ENCODE peak calls at places on chromosomes 2 and 18, in five cellular contexts. One of them, this sample, is unnamed.

GRCh38 chr2:15750433-15750814 is 158.8 kb downstream of the DDX1 start:
- DNase-seq in DMS153: no peak
- DNase-seq in activated T-helper 1 cell treated with Interleukin-2 at 50 U/mL for 16 hours: no peak
- DNase-seq in activated effector memory CD4-positive, alpha-beta T cell treated with Interleukin-2 at 50 U/mL for 16 hours: no peak
- DNase-seq in kidney tubule cell: no peak
- DNase-seq in this sample: no peak

GRCh38 chr2:212595036-212595654 is 56.5 kb upstream of the ERBB4 start:
- DNase-seq in DMS153: peak
- DNase-seq in activated T-helper 1 cell treated with Interleukin-2 at 50 U/mL for 16 hours: no peak
- DNase-seq in activated effector memory CD4-positive, alpha-beta T cell treated with Interleukin-2 at 50 U/mL for 16 hours: no peak
- DNase-seq in kidney tubule cell: peak
- DNase-seq in this sample: no peak

GRCh38 chr2:193885419-193885818 is 1690.7 kb upstream of the TMEFF2 start:
- DNase-seq in DMS153: no peak
- DNase-seq in activated T-helper 1 cell treated with Interleukin-2 at 50 U/mL for 16 hours: no peak
- DNase-seq in activated effector memory CD4-positive, alpha-beta T cell treated with Interleukin-2 at 50 U/mL for 16 hours: no peak
- DNase-seq in kidney tubule cell: no peak
- DNase-seq in this sample: no peak

GRCh38 chr18:21191596-21192307 is 50.3 kb upstream of the GREB1L start:
- DNase-seq in DMS153: peak
- DNase-seq in activated T-helper 1 cell treated with Interleukin-2 at 50 U/mL for 16 hours: no peak
- DNase-seq in activated effector memory CD4-positive, alpha-beta T cell treated with Interleukin-2 at 50 U/mL for 16 hours: no peak
- DNase-seq in kidney tubule cell: peak
- DNase-seq in this sample: no peak

GRCh38 chr2:133717497-133717896 is 149.2 kb upstream of the NCKAP5 start:
- DNase-seq in DMS153: no peak
- DNase-seq in activated T-helper 1 cell treated with Interleukin-2 at 50 U/mL for 16 hours: no peak
- DNase-seq in activated effector memory CD4-positive, alpha-beta T cell treated with Interleukin-2 at 50 U/mL for 16 hours: no peak
- DNase-seq in kidney tubule cell: no peak
- DNase-seq in this sample: no peak

GRCh38 chr2:31079665-31080064 is 58.6 kb downstream of the GALNT14 start:
- DNase-seq in DMS153: no peak
- DNase-seq in activated T-helper 1 cell treated with Interleukin-2 at 50 U/mL for 16 hours: no peak
- DNase-seq in activated effector memory CD4-positive, alpha-beta T cell treated with Interleukin-2 at 50 U/mL for 16 hours: no peak
- DNase-seq in kidney tubule cell: no peak
- DNase-seq in this sample: no peak

GRCh38 chr2:100274076-100274475 is 48.2 kb downstream of the LONRF2 start:
- DNase-seq in DMS153: no peak
- DNase-seq in activated T-helper 1 cell treated with Interleukin-2 at 50 U/mL for 16 hours: no peak
- DNase-seq in activated effector memory CD4-positive, alpha-beta T cell treated with Interleukin-2 at 50 U/mL for 16 hours: no peak
- DNase-seq in kidney tubule cell: no peak
- DNase-seq in this sample: no peak

GRCh38 chr2:188303363-188304031 is 11.8 kb downstream of the GULP1 start:
- DNase-seq in DMS153: no peak
- DNase-seq in activated T-helper 1 cell treated with Interleukin-2 at 50 U/mL for 16 hours: no peak
- DNase-seq in activated effector memory CD4-positive, alpha-beta T cell treated with Interleukin-2 at 50 U/mL for 16 hours: no peak
- DNase-seq in kidney tubule cell: peak
- DNase-seq in this sample: no peak

GRCh38 chr18:67525328-67526110 is 9.0 kb upstream of the DSEL start:
- DNase-seq in DMS153: no peak
- DNase-seq in activated T-helper 1 cell treated with Interleukin-2 at 50 U/mL for 16 hours: no peak
- DNase-seq in activated effector memory CD4-positive, alpha-beta T cell treated with Interleukin-2 at 50 U/mL for 16 hours: no peak
- DNase-seq in kidney tubule cell: peak
- DNase-seq in this sample: no peak